ENCODE peak calls at places on chromosomes 3 and 15, in four cellular contexts. G is osteoblast, N is hepatocyte, T is esophagus squamous epithelium. X is an unnamed sample. For H3K4me1 and H3K36me3, the result is how much of the 10 kb centered on the place peaks cover.

GRCh38 chr3:63656791-63657190 is 4.3 kb downstream of the SNTN start:
- DNase-seq in G (peak), N (no peak), T (no peak), X (no peak)

GRCh38 chr3:7638103-7638502 is 777.2 kb downstream of the GRM7 start:
- DNase-seq in G (no peak), N (no peak), T (no peak), X (no peak)

GRCh38 chr3:33911525-33912322 is 113.3 kb downstream of the PDCD6IP start:
- DNase-seq in G (no peak), N (no peak), T (no peak), X (no peak)

GRCh38 chr3:10917176-10917575 is 75.4 kb upstream of the SLC6A1 start:
- DNase-seq in G (no peak), N (no peak), T (no peak), X (no peak)

GRCh38 chr15:86336051-86336788 is 256.5 kb downstream of the AGBL1 start:
- DNase-seq in G (no peak), N (no peak), T (no peak), X (no peak)

GRCh38 chr15:44738340-44738984 is 2.1 kb downstream of the TRIM69 start:
- DNase-seq in G (no peak), N (peak), T (no peak), X (no peak)

GRCh38 chr3:63051920-63052319 is 176.7 kb upstream of the CADPS start:
- DNase-seq in G (peak), N (peak), T (no peak), X (no peak)

GRCh38 chr3:98690876-98691275 is 72.3 kb upstream of the ST3GAL6 start:
- DNase-seq in G (no peak), N (no peak), T (no peak), X (no peak)

GRCh38 chr3:10232138-10232537 is 16.1 kb upstream of the TATDN2 start:
- DNase-seq in G (no peak), N (no peak), T (no peak), X (no peak)

GRCh38 chr3:98733778-98734281 is 29.3 kb upstream of the ST3GAL6 start:
- DNase-seq in G (no peak), N (peak), T (no peak), X (no peak)

GRCh38 chr15:80967451-80967850 is 22.2 kb downstream of the MESD start:
- DNase-seq in G (peak), N (peak), T (no peak), X (peak)

GRCh38 chr3:168248383-168249047 is 152.8 kb upstream of the GOLIM4 start:
- DNase-seq in G (peak), N (peak), T (no peak), X (no peak)

DNA sequence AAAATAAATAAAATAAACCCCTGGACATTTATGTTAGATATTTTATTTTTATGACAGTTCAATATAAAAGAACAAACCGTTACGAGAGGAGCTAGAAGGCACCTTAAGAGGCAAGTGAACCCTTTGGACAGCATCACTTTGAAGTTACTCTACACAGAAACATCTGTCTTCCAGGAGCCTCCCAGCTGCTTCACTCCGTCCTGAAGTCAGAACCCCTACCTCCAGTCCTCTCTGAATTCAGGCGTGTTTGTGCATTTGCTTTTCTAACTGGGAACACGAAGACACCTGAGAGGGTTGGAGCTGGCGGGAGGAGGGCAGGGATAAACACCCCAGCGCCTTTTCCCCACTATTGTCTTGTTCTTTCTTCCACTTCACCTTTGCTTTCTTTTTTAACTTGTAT is 46.2 kb downstream of the CMTM7 start:
- DNase-seq in G (no peak), N (no peak), T (no peak), X (no peak)
- H3K4me1 ChIP-seq in G (under half), N (under half), T (under half), X (under half)

DNA sequence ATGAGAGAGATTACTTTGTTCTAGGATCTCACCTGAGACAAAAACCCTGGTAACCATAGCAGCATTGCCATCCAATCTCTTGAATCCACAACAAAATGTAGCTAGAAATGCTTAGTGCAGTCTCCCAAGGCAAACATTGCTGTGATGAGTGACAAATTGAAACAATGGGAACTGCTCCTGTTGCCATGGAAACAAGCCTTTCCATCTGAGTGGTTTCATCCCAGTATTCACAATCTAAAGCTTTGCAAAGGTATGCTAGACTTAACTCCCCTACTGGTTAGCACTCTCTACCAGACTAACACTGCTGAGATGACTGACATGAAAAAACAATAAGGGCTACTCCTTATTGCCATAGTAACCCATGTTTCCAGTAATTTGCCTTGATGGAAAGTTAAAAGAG is 172.5 kb upstream of the CNTN3 start:
- DNase-seq in G (no peak), N (peak), T (no peak), X (no peak)
- H3K4me3 ChIP-seq in G (no peak), N (no peak), T (no peak), X (no peak)

DNA sequence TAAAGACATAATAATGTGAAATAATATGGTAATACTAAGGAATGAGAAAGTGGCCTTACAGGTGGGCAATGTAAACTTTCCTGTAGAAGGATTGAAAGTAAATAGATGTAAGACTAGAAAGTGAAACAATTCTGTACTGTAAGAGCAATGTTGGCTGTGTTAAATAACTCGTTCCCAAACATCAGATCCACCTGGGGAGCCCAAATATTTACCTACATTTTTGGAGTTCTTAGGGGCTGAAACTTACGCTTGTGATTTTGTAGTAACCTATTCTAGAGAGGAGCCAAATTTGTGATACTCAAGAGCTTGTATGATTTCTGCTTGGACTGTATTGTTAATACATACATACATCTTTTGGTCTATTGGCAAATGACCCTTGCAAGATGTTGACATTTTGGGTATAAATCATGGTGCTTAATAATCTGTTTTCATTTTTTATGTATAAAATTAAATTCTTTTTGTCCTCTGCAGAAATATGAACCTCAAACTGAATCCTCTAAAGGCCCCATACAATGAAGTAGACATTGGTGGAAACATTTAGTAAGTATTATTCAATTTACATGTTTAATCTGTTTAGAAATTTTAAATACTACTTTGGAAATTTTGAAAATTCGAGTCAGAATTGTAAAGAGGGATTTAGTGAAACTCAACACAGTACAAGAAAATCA is 8.5 kb upstream of the CHD2 start:
- DNase-seq in G (no peak), N (no peak), T (no peak), X (no peak)
- H3K36me3 ChIP-seq in G (half or more), N (under half), T (half or more), X (under half)

GRCh38 chr3:177597325-177598109 is 400.2 kb upstream of the TBL1XR1 start:
- DNase-seq in G (peak), N (peak), T (no peak), X (no peak)
- H3K4me1 ChIP-seq in G (under half), N (under half), T (half or more), X (under half)

GRCh38 chr3:15331606-15332404 is 581 bp downstream of the SH3BP5 start:
- DNase-seq in G (peak), N (no peak), T (no peak), X (no peak)

GRCh38 chr3:15333957-15334263 is 1.5 kb upstream of the SH3BP5 start:
- DNase-seq in G (no peak), N (no peak), T (no peak), X (no peak)

GRCh38 chr3:15331072-15331605 is 1.2 kb downstream of the SH3BP5 start:
- DNase-seq in G (no peak), N (no peak), T (no peak), X (no peak)

GRCh38 chr3:15332405-15333098 is at the start of gene SH3BP5:
- DNase-seq in G (peak), N (peak), T (no peak), X (peak)

DNA sequence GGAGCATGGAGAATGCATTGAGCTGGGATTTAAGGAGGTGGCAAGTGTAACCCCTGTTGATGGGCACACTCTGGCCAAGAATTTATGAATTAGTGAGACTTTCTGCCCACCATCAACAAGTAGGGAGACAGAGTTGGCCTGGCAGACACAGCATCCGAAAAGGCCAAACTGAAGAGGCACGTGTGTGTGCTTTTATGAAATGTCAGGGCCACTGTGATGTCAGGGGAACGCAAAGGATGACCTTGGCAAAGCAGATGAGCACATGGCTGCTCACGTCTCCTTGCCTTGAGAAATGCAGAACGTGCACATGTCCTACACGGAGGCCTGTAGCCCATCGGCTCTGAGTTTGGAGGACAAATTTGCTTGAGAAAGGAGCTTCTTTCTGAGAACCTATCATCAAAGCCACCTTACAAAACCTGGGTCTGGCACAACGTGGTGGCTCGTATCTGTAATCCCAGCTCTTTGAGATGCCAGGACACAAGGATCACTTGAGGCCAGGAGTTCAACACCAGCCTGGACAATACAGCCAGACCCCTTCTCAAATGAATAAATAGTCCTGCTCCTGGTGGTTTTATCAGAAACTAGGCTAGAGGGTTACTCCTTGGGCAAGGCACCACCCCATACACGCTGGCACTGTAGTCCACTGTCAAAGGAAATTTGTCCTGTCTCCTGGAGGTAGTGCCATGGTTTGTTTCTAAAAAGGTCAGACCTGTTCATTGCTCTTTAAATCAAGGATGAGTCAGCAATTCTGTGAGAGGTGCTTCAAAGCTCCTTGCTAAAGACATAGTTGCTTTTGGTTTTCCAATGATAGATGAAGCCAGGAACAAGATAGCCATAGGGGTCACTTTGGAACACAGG is 942 bp upstream of the SH3BP5 start:
- DNase-seq in G (no peak), N (no peak), T (no peak), X (no peak)
- H3K4me3 ChIP-seq in G (peak), N (no peak), T (no peak), X (peak)

GRCh38 chr3:12727481-12727880 is 31.6 kb downstream of the TMEM40 start:
- DNase-seq in G (no peak), N (no peak), T (no peak), X (no peak)
- H3K36me3 ChIP-seq in G (under half), N (under half), T (under half), X (under half)

GRCh38 chr15:68641376-68641775 is 62.6 kb downstream of the CORO2B start:
- DNase-seq in G (peak), N (no peak), T (no peak), X (no peak)
- H3K4me1 ChIP-seq in G (half or more), N (under half), T (half or more), X (under half)

X was measured in iPS DF 6.9.